ENCODE peak calls at places on chromosomes 3 and 15, in eight cellular contexts. L is neural progenitor cell, K is GM23248, B is HCT116, A is GM23338, T is hepatocyte, G is PC-3, Q is OCI-LY7. V is an unnamed sample.

GRCh38 chr3:115330406-115330805 is 183.3 kb upstream of the ZBTB20 start:
- DNase-seq in L (no peak), A (no peak), Q (no peak), B (no peak), K (peak; percentile 35), T (no peak), G (peak; percentile 41), V (no peak)

GRCh38 chr3:56115698-56116097 is 352.6 kb downstream of the ERC2 start:
- DNase-seq in K (no peak), L (peak; percentile 10), Q (no peak), T (no peak), G (no peak), B (no peak), A (peak; percentile 84), V (no peak)

GRCh38 chr3:118713502-118714207 is 321.0 kb downstream of the IGSF11 start:
- DNase-seq in Q (no peak), G (no peak), K (no peak), T (no peak), B (no peak), L (no peak), A (no peak), V (no peak)

GRCh38 chr3:71245052-71245488 is 338.5 kb downstream of the FOXP1 start:
- DNase-seq in B (no peak), L (peak; percentile 34), G (peak; percentile 13), A (peak; percentile 36), Q (no peak), T (peak; percentile 55), K (peak; percentile 32), V (no peak)

GRCh38 chr15:97459771-97460170 is 500.7 kb upstream of the ARRDC4 start:
- DNase-seq in K (no peak), L (peak; percentile 4), A (no peak), Q (no peak), T (no peak), G (no peak), B (no peak), V (no peak)

GRCh38 chr3:52557011-52557410 is 20.6 kb downstream of the UQCC5 start:
- DNase-seq in Q (no peak), A (no peak), G (no peak), T (no peak), K (no peak), B (no peak), L (no peak), V (no peak)

GRCh38 chr3:129429080-129429451 is 630 bp upstream of the EFCAB12 start:
- DNase-seq in B (no peak), T (no peak), K (peak; percentile 21), G (no peak), L (no peak), A (no peak), Q (no peak), V (no peak)

GRCh38 chr3:193772389-193772788 is 179.4 kb downstream of the OPA1 start:
- DNase-seq in Q (no peak), L (peak; percentile 95), T (no peak), K (no peak), B (no peak), G (no peak), A (no peak), V (no peak)

GRCh38 chr3:128895843-128896365 is 16.5 kb downstream of the ACAD9 start:
- DNase-seq in A (no peak), L (no peak), B (no peak), T (no peak), K (no peak), Q (no peak), G (no peak), V (no peak)

GRCh38 chr3:48919215-48920138 is 835 bp downstream of the ARIH2 start:
- DNase-seq in A (peak; percentile 66), L (peak; percentile 46), B (peak; percentile 48), K (peak; percentile 75), G (peak; percentile 64), T (peak; percentile 61), Q (peak; percentile 81), V (peak; percentile 86)

GRCh38 chr15:94021621-94022320 is 209.6 kb upstream of the MCTP2 start:
- DNase-seq in T (no peak), A (no peak), K (no peak), G (no peak), L (no peak), B (no peak), Q (no peak), V (no peak)

GRCh38 chr3:88807471-88808090 is 299.8 kb upstream of the EPHA3 start:
- DNase-seq in G (peak; percentile 45), T (no peak), L (peak; percentile 63), B (no peak), A (no peak), Q (no peak), K (peak; percentile 68), V (no peak)

GRCh38 chr15:49215768-49216739 is 46.0 kb downstream of the GALK2 start:
- DNase-seq in A (peak; percentile 60), K (no peak), G (peak; percentile 42), L (peak; percentile 44), Q (peak; percentile 60), B (peak; percentile 16), T (no peak), V (no peak)

GRCh38 chr3:11060500-11061251 is 68.1 kb downstream of the SLC6A1 start:
- DNase-seq in Q (peak; percentile 2), K (peak; percentile 82), A (peak; percentile 83), B (peak; percentile 50), G (peak; percentile 83), T (peak; percentile 88), L (peak; percentile 85), V (peak; percentile 45)

GRCh38 chr3:170324962-170325361 is 32.6 kb upstream of the SKIL start:
- DNase-seq in L (no peak), T (no peak), G (no peak), K (no peak), B (no peak), Q (no peak), A (peak; percentile 65), V (no peak)

GRCh38 chr3:169218314-169218983 is 445.1 kb downstream of the MECOM start:
- DNase-seq in G (peak; percentile 82), L (peak; percentile 62), T (peak; percentile 67), B (peak; percentile 54), Q (no peak), K (peak; percentile 69), A (peak; percentile 85), V (peak; percentile 32)

GRCh38 chr3:192655040-192655439 is 72.3 kb downstream of the FGF12 start:
- DNase-seq in A (no peak), B (no peak), L (no peak), G (no peak), T (no peak), K (no peak), Q (no peak), V (no peak)

GRCh38 chr3:150265305-150265704 is 142.8 kb upstream of the TSC22D2 start:
- DNase-seq in A (no peak), B (no peak), T (no peak), Q (no peak), L (no peak), K (no peak), G (no peak), V (no peak)

GRCh38 chr15:89101302-89102191 is 13.3 kb downstream of the ABHD2 start:
- DNase-seq in Q (no peak), T (peak; percentile 78), L (no peak), B (peak; percentile 87), K (peak; percentile 97), G (peak; percentile 95), A (no peak), V (no peak)

GRCh38 chr3:37546876-37547275 is 314.8 kb upstream of the CTDSPL start:
- DNase-seq in Q (peak; percentile 3), T (peak; percentile 12), G (peak; percentile 37), K (peak; percentile 79), L (peak; percentile 58), A (peak; percentile 44), B (no peak), V (no peak)

GRCh38 chr3:186003610-186004009 is 65.8 kb upstream of the TRA2B start:
- DNase-seq in L (no peak), T (no peak), K (no peak), B (no peak), G (no peak), Q (no peak), A (no peak), V (no peak)
- TF ChIP-seq EZH2phosphoT487 in L (no peak), T (no peak), K (no peak), B (no peak), G (no peak), Q (no peak), A (no peak), V (no peak)

GRCh38 chr15:67549736-67550135 is 7.2 kb downstream of the MAP2K5 start:
- DNase-seq in K (no peak), A (no peak), L (no peak), B (no peak), T (no peak), G (no peak), Q (no peak), V (no peak)
- H3K4me3 ChIP-seq in K (no peak overlapping the region), A (no peak overlapping the region), L (no peak overlapping the region), B (no peak overlapping the region), T (no peak overlapping the region), G (no peak overlapping the region), Q (no peak overlapping the region), V (no peak overlapping the region)

GRCh38 chr3:39752751-39753150 is 56.7 kb upstream of the MYRIP start:
- DNase-seq in Q (no peak), G (no peak), A (no peak), L (no peak), T (no peak), K (peak; percentile 19), B (no peak), V (no peak)
- TF ChIP-seq EZH2phosphoT487 in Q (no peak), G (no peak), A (no peak), L (no peak), T (no peak), K (no peak), B (no peak), V (no peak)

GRCh38 chr3:133505813-133506212 is 67.7 kb upstream of the CDV3 start:
- DNase-seq in T (no peak), A (no peak), L (no peak), G (no peak), B (no peak), K (no peak), Q (no peak), V (peak; percentile 48)

GRCh38 chr3:133504736-133505135 is 68.8 kb upstream of the CDV3 start:
- DNase-seq in B (no peak), T (no peak), Q (no peak), L (no peak), A (no peak), G (no peak), K (no peak), V (no peak)

GRCh38 chr3:133503409-133503808 is 70.1 kb upstream of the CDV3 start:
- DNase-seq in K (no peak), T (no peak), G (no peak), B (no peak), Q (no peak), L (no peak), A (no peak), V (no peak)

GRCh38 chr3:133509482-133509881 is 64.0 kb upstream of the CDV3 start:
- DNase-seq in G (no peak), Q (no peak), B (no peak), K (peak; percentile 27), A (no peak), L (no peak), T (no peak), V (no peak)

DNA sequence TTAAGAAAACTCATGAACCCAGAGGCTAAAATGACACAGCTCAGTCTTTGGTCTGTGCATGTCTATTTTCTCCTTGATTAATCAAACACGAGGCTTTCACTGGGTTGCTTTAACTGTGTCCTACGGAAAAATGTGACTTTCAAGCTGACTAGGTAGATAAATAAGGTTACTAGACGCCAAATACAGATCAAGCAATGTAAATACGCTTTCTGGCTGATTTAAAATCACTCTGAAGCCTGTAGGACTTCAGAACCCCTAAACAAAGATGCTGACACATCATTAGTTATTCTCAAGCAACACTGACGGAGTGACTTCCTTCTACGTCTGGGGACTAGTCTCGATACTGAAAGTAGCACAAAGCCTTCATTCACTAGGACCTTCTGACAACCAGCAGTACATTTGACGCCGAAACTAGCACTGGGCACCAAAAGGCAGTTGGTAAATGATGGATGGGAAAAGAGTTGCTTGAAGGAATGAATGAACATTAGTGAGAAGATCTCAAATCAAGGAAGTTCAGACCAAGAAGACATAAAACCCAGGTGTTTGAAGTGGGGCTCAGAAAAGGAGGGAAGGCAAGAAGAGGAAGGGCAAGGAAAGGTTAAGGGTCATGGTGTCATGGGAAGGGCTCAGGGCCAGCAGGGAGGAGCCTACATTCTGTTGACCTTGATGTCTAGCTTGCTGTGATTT is 67.1 kb upstream of the CDV3 start:
- DNase-seq in T (no peak), A (no peak), B (no peak), Q (peak; percentile 77), G (no peak), K (no peak), L (no peak), V (peak; percentile 98)
- H3K4me3 ChIP-seq in T (no peak overlapping the region), A (no peak overlapping the region), B (no peak overlapping the region), Q (peak overlapping the region; percentile 33), G (no peak overlapping the region), K (no peak overlapping the region), L (no peak overlapping the region), V (peak overlapping the region; percentile 30)

V was measured in MM.1S.